ENCODE peak calls at places on chromosomes 1 and 21, in nine cellular contexts. Y, P, N, F, E, R, I, M and K are unnamed samples.

GRCh38 chr1:207298666-207299065 is 22.8 kb upstream of the CD55 start:
- DNase-seq in Y (no peak), P (no peak), N (no peak), F (no peak), E (peak; percentile 20), R (no peak), I (no peak), M (no peak), K (no peak)

GRCh38 chr1:245434285-245434684 is 279.5 kb downstream of the KIF26B start:
- DNase-seq in Y (no peak), P (no peak), N (no peak), F (no peak), E (no peak), R (no peak), I (no peak), M (no peak), K (no peak)

GRCh38 chr21:14603202-14603601 is 57.1 kb upstream of the SAMSN1 start:
- DNase-seq in Y (no peak), P (no peak), N (no peak), F (no peak), E (no peak), R (no peak), I (no peak), M (no peak), K (no peak)

GRCh38 chr1:216945506-216946080 is 222.4 kb upstream of the ESRRG start:
- DNase-seq in Y (no peak), P (no peak), N (no peak), F (no peak), E (no peak), R (no peak), I (no peak), M (no peak), K (no peak)

GRCh38 chr1:69929278-69930057 is 275.9 kb downstream of the LRRC40 start:
- DNase-seq in Y (no peak), P (no peak), N (no peak), F (no peak), E (no peak), R (no peak), I (no peak), M (no peak), K (no peak)

GRCh38 chr1:175155936-175156335 is 36.6 kb downstream of the KIAA0040 start:
- DNase-seq in Y (no peak), P (no peak), N (no peak), F (no peak), E (no peak), R (peak; percentile 62), I (no peak), M (no peak), K (no peak)

GRCh38 chr1:3924871-3925655 is 25.0 kb upstream of the C1orf174 start:
- DNase-seq in Y (no peak), P (no peak), N (no peak), F (peak; percentile 67), E (no peak), R (no peak), I (no peak), M (no peak), K (no peak)

GRCh38 chr1:4084896-4085295 is 184.8 kb upstream of the C1orf174 start:
- DNase-seq in Y (no peak), P (no peak), N (no peak), F (no peak), E (no peak), R (no peak), I (no peak), M (no peak), K (no peak)

GRCh38 chr1:115098979-115099692 is 9.8 kb upstream of the TSPAN2 start:
- DNase-seq in Y (peak; percentile 64), P (no peak), N (no peak), F (peak; percentile 77), E (peak; percentile 74), R (no peak), I (no peak), M (peak; percentile 75), K (no peak)

GRCh38 chr1:54409156-54410142 is 3.3 kb upstream of the SSBP3 start:
- DNase-seq in Y (no peak), P (no peak), N (no peak), F (peak; percentile 51), E (no peak), R (no peak), I (no peak), M (peak; percentile 78), K (no peak)

GRCh38 chr21:41668686-41669532 is 97.9 kb downstream of the RIPK4 start:
- DNase-seq in Y (no peak), P (no peak), N (no peak), F (no peak), E (no peak), R (peak; percentile 10), I (no peak), M (no peak), K (no peak)

GRCh38 chr21:40118527-40118926 is 251.3 kb downstream of the PCP4 start:
- DNase-seq in Y (no peak), P (no peak), N (no peak), F (peak; percentile 30), E (no peak), R (no peak), I (no peak), M (no peak), K (no peak)

GRCh38 chr1:232110281-232111090 is 483.9 kb downstream of the DISC1 start:
- DNase-seq in Y (no peak), P (peak; percentile 87), N (peak; percentile 27), F (peak; percentile 26), E (no peak), R (no peak), I (peak; percentile 95), M (no peak), K (no peak)

GRCh38 chr1:229342902-229343587 is at the start of gene CCSAP:
- DNase-seq in Y (peak; percentile 44), P (peak; percentile 84), N (no peak), F (peak; percentile 62), E (peak; percentile 66), R (peak; percentile 73), I (no peak), M (peak; percentile 55), K (no peak)

GRCh38 chr1:24151175-24151533 is 8.2 kb upstream of the IL22RA1 start:
- DNase-seq in Y (no peak), P (no peak), N (peak; percentile 44), F (no peak), E (peak; percentile 35), R (peak; percentile 65), I (no peak), M (no peak), K (no peak)

GRCh38 chr1:63877816-63878215 is 104.0 kb downstream of the ROR1 start:
- DNase-seq in Y (no peak), P (no peak), N (no peak), F (peak; percentile 86), E (no peak), R (no peak), I (peak; percentile 46), M (no peak), K (no peak)

GRCh38 chr1:232177438-232177837 is 452.5 kb downstream of the SIPA1L2 start:
- DNase-seq in Y (no peak), P (no peak), N (no peak), F (no peak), E (no peak), R (no peak), I (no peak), M (no peak), K (peak; percentile 29)

GRCh38 chr1:162389021-162389818 is 7.7 kb downstream of the C1orf226 start:
- DNase-seq in Y (no peak), P (peak; percentile 30), N (no peak), F (peak; percentile 29), E (peak; percentile 32), R (no peak), I (peak; percentile 65), M (no peak), K (peak; percentile 79)

GRCh38 chr1:165549908-165550480 is 6.2 kb downstream of the LRRC52 start:
- DNase-seq in Y (no peak), P (no peak), N (no peak), F (no peak), E (no peak), R (no peak), I (no peak), M (no peak), K (no peak)

GRCh38 chr1:3430820-3431219 is 23.6 kb upstream of the ARHGEF16 start:
- DNase-seq in Y (no peak), P (no peak), N (no peak), F (no peak), E (no peak), R (peak; percentile 17), I (no peak), M (no peak), K (no peak)

GRCh38 chr1:151479462-151479861 is 20.2 kb upstream of the POGZ start:
- DNase-seq in Y (no peak), P (no peak), N (no peak), F (no peak), E (no peak), R (no peak), I (no peak), M (no peak), K (no peak)

GRCh38 chr1:23367451-23367790 is 2.2 kb downstream of the ZNF436 start:
- DNase-seq in Y (no peak), P (no peak), N (no peak), F (no peak), E (no peak), R (no peak), I (no peak), M (no peak), K (no peak)

GRCh38 chr1:200415693-200416593 is 6.1 kb upstream of the ZNF281 start:
- DNase-seq in Y (no peak), P (no peak), N (no peak), F (peak; percentile 91), E (no peak), R (peak; percentile 52), I (peak; percentile 88), M (peak; percentile 70), K (no peak)

GRCh38 chr1:175415133-175415712 is 222.6 kb upstream of the KIAA0040 start:
- DNase-seq in Y (no peak), P (no peak), N (no peak), F (no peak), E (no peak), R (no peak), I (no peak), M (no peak), K (no peak)

GRCh38 chr1:172638249-172638648 is 20.7 kb upstream of the FASLG start:
- DNase-seq in Y (no peak), P (no peak), N (no peak), F (no peak), E (no peak), R (no peak), I (no peak), M (no peak), K (no peak)

GRCh38 chr1:66623812-66624211 is 89.9 kb downstream of the SGIP1 start:
- DNase-seq in Y (no peak), P (no peak), N (no peak), F (peak; percentile 25), E (no peak), R (no peak), I (peak; percentile 75), M (no peak), K (no peak)

GRCh38 chr1:234294109-234294845 is 79.0 kb upstream of the COA6 start:
- DNase-seq in Y (no peak), P (no peak), N (no peak), F (no peak), E (no peak), R (no peak), I (no peak), M (no peak), K (no peak)

GRCh38 chr1:242828828-242829227 is 304.3 kb upstream of the PLD5 start:
- DNase-seq in Y (no peak), P (no peak), N (no peak), F (peak; percentile 15), E (no peak), R (no peak), I (no peak), M (no peak), K (no peak)

GRCh38 chr21:20698585-20698984 is 299.6 kb upstream of the NCAM2 start:
- DNase-seq in Y (no peak), P (no peak), N (no peak), F (no peak), E (no peak), R (no peak), I (no peak), M (no peak), K (no peak)

GRCh38 chr1:226733309-226733708 is 5.8 kb downstream of the ITPKB start:
- DNase-seq in Y (peak; percentile 44), P (no peak), N (peak; percentile 23), F (no peak), E (no peak), R (no peak), I (no peak), M (peak; percentile 56), K (no peak)

GRCh38 chr1:171985639-171986038 is 144.3 kb downstream of the DNM3 start:
- DNase-seq in Y (no peak), P (no peak), N (no peak), F (peak; percentile 15), E (no peak), R (no peak), I (no peak), M (peak; percentile 37), K (no peak)